ENCODE peak calls at places on chromosomes 1 and 21, in six cellular contexts. O is heart right ventricle; F is CD8-positive, alpha-beta T cell; V is pancreas; Z is GM23248; K is lower lobe of right lung. Y is an unnamed sample.

GRCh38 chr1:12618661-12619395 is 818 bp upstream of the DHRS3 start:
- DNase-seq in O (peak; percentile 74), F (peak; percentile 68), V (peak; percentile 78), Z (peak; percentile 93), K (peak; percentile 70), Y (peak; percentile 89)

GRCh38 chr1:43349594-43350306 is 9.0 kb upstream of the CDC20 start:
- DNase-seq in O (peak; percentile 41), F (no peak), V (no peak), Z (peak; percentile 50), K (no peak), Y (no peak)

GRCh38 chr1:3219005-3219724 is 150.2 kb downstream of the PRDM16 start:
- DNase-seq in O (peak; percentile 76), F (no peak), V (peak; percentile 80), Z (peak; percentile 73), K (peak; percentile 78), Y (peak; percentile 50)

GRCh38 chr1:202221911-202222909 is 28.6 kb downstream of the LGR6 start:
- DNase-seq in O (no peak), F (no peak), V (no peak), Z (no peak), K (no peak), Y (no peak)

GRCh38 chr1:54356680-54357147 is 49.5 kb downstream of the SSBP3 start:
- DNase-seq in O (no peak), F (peak; percentile 46), V (no peak), Z (no peak), K (no peak), Y (no peak)

GRCh38 chr1:147892731-147893214 is 9.8 kb upstream of the GJA8 start:
- DNase-seq in O (no peak), F (peak; percentile 22), V (no peak), Z (peak; percentile 71), K (no peak), Y (no peak)

GRCh38 chr1:209692745-209693504 is 11.7 kb upstream of the HSD11B1 start:
- DNase-seq in O (peak; percentile 60), F (peak; percentile 69), V (peak; percentile 79), Z (peak; percentile 85), K (peak; percentile 63), Y (peak; percentile 87)

GRCh38 chr1:209305221-209305954 is 278.1 kb upstream of the CAMK1G start:
- DNase-seq in O (no peak), F (no peak), V (no peak), Z (no peak), K (no peak), Y (no peak)

GRCh38 chr1:116693759-116694482 is 26.4 kb upstream of the IGSF3 start:
- DNase-seq in O (no peak), F (no peak), V (no peak), Z (peak; percentile 91), K (no peak), Y (no peak)

GRCh38 chr1:156914440-156914856 is 6.0 kb upstream of the LRRC71 start:
- DNase-seq in O (no peak), F (no peak), V (peak; percentile 35), Z (no peak), K (peak; percentile 39), Y (no peak)

GRCh38 chr1:234975941-234976871 is 152.4 kb downstream of the TOMM20 start:
- DNase-seq in O (no peak), F (no peak), V (no peak), Z (no peak), K (peak; percentile 67), Y (no peak)

GRCh38 chr1:241627453-241628329 is 12.5 kb downstream of the CHML start:
- DNase-seq in O (no peak), F (peak; percentile 43), V (no peak), Z (peak; percentile 87), K (no peak), Y (peak; percentile 65)

GRCh38 chr1:208118306-208118705 is 125.9 kb downstream of the PLXNA2 start:
- DNase-seq in O (no peak), F (no peak), V (no peak), Z (no peak), K (no peak), Y (no peak)

GRCh38 chr1:25779387-25779786 is 20.6 kb upstream of the SELENON start:
- DNase-seq in O (no peak), F (no peak), V (no peak), Z (no peak), K (no peak), Y (no peak)

GRCh38 chr1:25782608-25783201 is 17.3 kb upstream of the SELENON start:
- DNase-seq in O (no peak), F (no peak), V (no peak), Z (no peak), K (no peak), Y (no peak)

GRCh38 chr1:25780318-25781129 is 19.5 kb upstream of the SELENON start:
- DNase-seq in O (no peak), F (no peak), V (no peak), Z (no peak), K (no peak), Y (no peak)

GRCh38 chr1:25779894-25780293 is 20.1 kb upstream of the SELENON start:
- DNase-seq in O (no peak), F (no peak), V (no peak), Z (no peak), K (no peak), Y (no peak)

DNA sequence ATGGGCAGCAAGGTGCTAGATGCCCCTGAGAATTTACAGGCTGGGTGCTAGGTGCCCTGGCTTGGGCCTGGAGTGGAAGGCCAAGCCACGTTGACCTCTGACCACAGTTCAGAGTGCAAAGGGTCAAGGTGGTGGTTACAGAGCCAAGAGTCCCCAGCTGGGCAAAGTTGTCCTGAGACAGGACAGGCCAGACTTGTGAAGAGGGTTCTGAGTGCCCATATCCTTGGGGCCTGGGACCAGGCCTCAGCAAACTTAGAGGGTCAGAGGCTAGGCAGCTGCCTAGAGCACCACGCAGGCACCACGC is 18.9 kb upstream of the SELENON start:
- DNase-seq in O (no peak), F (no peak), V (no peak), Z (no peak), K (no peak), Y (no peak)
- H3K4me1 ChIP-seq in O (peaks cover 32% of the 10 kb centered on the region), F (peaks cover 7% of the 10 kb centered on the region), V (no peaks in the 10 kb centered on the region), Z (no peaks in the 10 kb centered on the region), K (no peaks in the 10 kb centered on the region), Y (no peaks in the 10 kb centered on the region)

DNA sequence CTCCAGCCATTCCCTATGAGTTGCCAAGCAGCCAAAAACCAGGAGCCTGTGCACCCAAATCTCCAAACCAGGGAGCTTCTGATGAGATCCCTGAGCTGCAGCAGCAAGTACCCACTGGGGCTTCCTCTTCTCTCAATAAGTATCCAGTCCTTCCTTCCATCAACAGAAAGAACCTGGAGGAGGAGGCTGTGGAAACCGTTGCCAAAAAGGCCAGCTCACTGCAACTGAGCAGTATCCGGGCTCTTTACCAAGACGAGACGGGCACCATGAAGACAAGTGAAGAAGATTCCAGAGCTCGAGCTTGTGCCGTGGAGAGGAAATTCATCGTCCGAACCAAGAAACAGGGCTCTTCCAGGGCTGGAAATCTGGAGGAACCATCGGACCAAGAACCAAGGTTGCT is 4.4 kb upstream of the PLA2G2C start:
- DNase-seq in O (no peak), F (no peak), V (no peak), Z (no peak), K (no peak), Y (no peak)
- H3K4me1 ChIP-seq in O (peaks cover 21% of the 10 kb centered on the region), F (peaks cover 24% of the 10 kb centered on the region), V (no peaks in the 10 kb centered on the region), Z (peaks cover 6% of the 10 kb centered on the region), K (peaks cover 28% of the 10 kb centered on the region), Y (peaks cover 9% of the 10 kb centered on the region)

DNA sequence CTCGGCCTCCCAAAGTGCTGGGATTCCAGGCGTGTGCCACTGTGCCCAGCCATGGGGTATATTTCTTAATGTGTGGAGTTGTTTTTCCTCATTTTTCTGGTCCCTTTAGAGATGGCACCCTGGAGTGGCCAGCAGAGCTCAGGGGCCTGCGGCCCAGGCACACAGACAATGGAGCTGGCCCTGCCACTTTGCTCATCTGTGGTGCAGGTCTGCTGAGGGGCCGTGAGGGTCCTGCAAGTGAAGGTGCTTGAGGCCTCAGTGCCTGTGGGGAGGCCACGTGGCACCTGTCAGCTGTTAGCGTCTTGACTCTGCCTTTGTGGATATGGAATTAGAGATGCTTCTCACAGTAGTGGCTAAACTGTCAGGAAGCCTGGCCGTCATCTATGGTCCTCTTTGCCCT is 7.5 kb downstream of the COL18A1 start:
- DNase-seq in O (no peak), F (no peak), V (peak; percentile 44), Z (no peak), K (no peak), Y (no peak)
- H3K4me1 ChIP-seq in O (peaks cover 88% of the 10 kb centered on the region), F (no peaks in the 10 kb centered on the region), V (no peaks in the 10 kb centered on the region), Z (no peaks in the 10 kb centered on the region), K (peaks cover 7% of the 10 kb centered on the region), Y (no peaks in the 10 kb centered on the region)

GRCh38 chr1:230712470-230712942 is 1.4 kb downstream of the AGT start:
- DNase-seq in O (no peak), F (no peak), V (no peak), Z (no peak), K (no peak), Y (no peak)
- H3K4me1 ChIP-seq in O (peaks cover 33% of the 10 kb centered on the region), F (no peaks in the 10 kb centered on the region), V (peaks cover 6% of the 10 kb centered on the region), Z (peaks cover 6% of the 10 kb centered on the region), K (peaks cover 15% of the 10 kb centered on the region), Y (no peaks in the 10 kb centered on the region)